ENCODE peak calls at places on chromosomes 3 and 15, in seven cellular contexts. C is IMR-90, R is vagina, D is BJ, F is psoas muscle, G is right atrium auricular region, E is foreskin fibroblast. B is an unnamed sample.
A peak's percentile ranks its signal among the peaks of the same experiment; 100 is the strongest.

GRCh38 chr3:126100216-126100615 is 16.3 kb upstream of the SLC41A3 start:
- DNase-seq in E (no peak), R (peak; percentile 49), F (no peak), C (no peak), G (no peak), D (no peak), B (no peak)

GRCh38 chr3:11915621-11916417 is 69.1 kb upstream of the TAMM41 start:
- DNase-seq in E (no peak), G (peak; percentile 1), D (no peak), F (no peak), C (no peak), R (no peak), B (no peak)

GRCh38 chr3:75048650-75049049 is 434.2 kb upstream of the CNTN3 start:
- DNase-seq in R (no peak), F (no peak), G (no peak), D (no peak), C (peak; percentile 3), E (no peak), B (peak; percentile 15)

GRCh38 chr3:41224120-41224806 is 25.0 kb downstream of the CTNNB1 start:
- DNase-seq in E (peak; percentile 81), R (no peak), C (peak; percentile 88), G (no peak), F (no peak), D (no peak), B (peak; percentile 88)

GRCh38 chr3:138914870-138915502 is 32.0 kb downstream of the FOXL2 start:
- DNase-seq in R (no peak), G (no peak), F (no peak), C (peak; percentile 62), D (no peak), E (peak; percentile 81), B (no peak)

GRCh38 chr3:35071768-35072167 is 567.6 kb upstream of the ARPP21 start:
- DNase-seq in F (no peak), E (no peak), C (no peak), G (no peak), D (no peak), R (no peak), B (no peak)

GRCh38 chr3:15102256-15102655 is 3.3 kb upstream of the RBSN start:
- DNase-seq in G (peak; percentile 71), D (no peak), F (peak; percentile 87), C (no peak), R (no peak), E (no peak), B (no peak)

GRCh38 chr3:149366031-149366430 is 11.4 kb downstream of the TM4SF1 start:
- DNase-seq in F (no peak), E (no peak), D (no peak), R (no peak), C (no peak), G (no peak), B (no peak)

GRCh38 chr15:91566116-91566515 is 287.4 kb upstream of the SLCO3A1 start:
- DNase-seq in R (no peak), F (no peak), C (no peak), G (no peak), E (no peak), D (no peak), B (no peak)

GRCh38 chr3:20930034-20930433 is 744.0 kb upstream of the SGO1 start:
- DNase-seq in D (no peak), C (no peak), R (no peak), E (no peak), F (no peak), G (no peak), B (peak; percentile 27)

GRCh38 chr15:33547876-33548275 is 237.1 kb downstream of the RYR3 start:
- DNase-seq in D (no peak), R (no peak), C (peak; percentile 55), E (peak; percentile 14), F (peak; percentile 36), G (no peak), B (peak; percentile 48)

GRCh38 chr3:192817506-192817905 is 90.2 kb upstream of the FGF12 start:
- DNase-seq in C (no peak), D (no peak), R (no peak), E (no peak), F (no peak), G (no peak), B (no peak)

GRCh38 chr3:192819001-192819569 is 91.7 kb upstream of the FGF12 start:
- DNase-seq in E (peak; percentile 72), G (no peak), R (no peak), D (no peak), C (peak; percentile 88), F (no peak), B (peak; percentile 75)

GRCh38 chr3:192818126-192818525 is 90.8 kb upstream of the FGF12 start:
- DNase-seq in C (peak; percentile 48), R (no peak), D (no peak), E (peak; percentile 30), F (no peak), G (no peak), B (no peak)

GRCh38 chr3:192817053-192817452 is 89.7 kb upstream of the FGF12 start:
- DNase-seq in R (no peak), E (peak; percentile 84), F (no peak), C (peak; percentile 86), G (no peak), D (no peak), B (peak; percentile 66)

DNA sequence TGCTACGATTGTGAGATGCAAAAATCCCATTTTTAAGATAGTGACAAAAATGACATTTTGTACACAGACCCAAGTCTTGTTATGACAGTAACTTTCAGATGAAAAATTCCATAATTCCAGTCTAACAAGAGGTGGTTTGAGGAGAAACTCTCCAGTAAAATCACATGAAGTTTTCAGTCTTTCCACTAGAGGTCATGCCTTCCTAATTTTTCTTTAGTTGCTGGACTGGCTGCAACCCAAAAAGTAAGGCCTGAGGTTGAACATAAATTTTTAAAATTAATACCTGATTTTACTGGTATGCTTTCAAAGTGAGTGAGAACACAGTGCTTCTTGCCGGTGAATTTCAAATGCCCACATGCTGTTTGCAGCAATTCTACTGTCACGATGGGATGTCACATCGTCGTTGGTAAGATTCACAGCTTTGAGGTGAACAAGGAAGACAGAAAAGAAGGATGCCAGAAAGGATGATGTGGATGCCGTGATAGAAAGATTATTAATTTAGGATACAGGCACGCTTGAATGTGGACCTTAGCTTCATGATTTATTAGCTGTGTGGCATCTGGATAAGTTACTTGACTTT is 89.0 kb upstream of the FGF12 start:
- DNase-seq in C (peak; percentile 73), D (no peak), G (no peak), F (no peak), E (peak; percentile 37), R (no peak), B (peak; percentile 59)
- TF ChIP-seq CTCF in C (peak; percentile 86), D (peak; percentile 59), G (peak; percentile 78), F (peak; percentile 82), E (peak; percentile 45), R (peak; percentile 40), B (peak; percentile 78)

GRCh38 chr3:111594781-111595180 is 365 bp downstream of the ZBED2 start:
- DNase-seq in G (no peak), F (no peak), E (no peak), R (no peak), D (no peak), C (no peak), B (no peak)
- H3K4me3 ChIP-seq in G (no peak overlapping the region), F (no peak overlapping the region), E (no peak overlapping the region), R (peak overlapping the region; percentile 36), D (no peak overlapping the region), C (no peak overlapping the region), B (no peak overlapping the region)

GRCh38 chr3:184645304-184645703 is 66.6 kb downstream of the MAGEF1 start:
- DNase-seq in G (no peak), F (no peak), R (no peak), C (peak; percentile 20), E (no peak), D (no peak), B (no peak)
- TF ChIP-seq CTCF in G (no peak), F (no peak), R (no peak), C (no peak), E (no peak), D (no peak), B (no peak)

GRCh38 chr3:64266983-64267382 is 41.7 kb upstream of the PRICKLE2 start:
- DNase-seq in E (no peak), G (no peak), F (no peak), D (no peak), C (no peak), R (no peak), B (no peak)

GRCh38 chr3:64268926-64269325 is 43.7 kb upstream of the PRICKLE2 start:
- DNase-seq in F (no peak), D (no peak), R (no peak), C (no peak), G (no peak), E (no peak), B (no peak)

GRCh38 chr3:64267774-64268604 is 42.7 kb upstream of the PRICKLE2 start:
- DNase-seq in C (peak; percentile 68), D (no peak), G (peak; percentile 83), R (peak; percentile 93), E (peak; percentile 58), F (peak; percentile 49), B (peak; percentile 74)

GRCh38 chr3:64264491-64265109 is 39.3 kb upstream of the PRICKLE2 start:
- DNase-seq in E (no peak), G (no peak), F (no peak), D (no peak), C (peak; percentile 32), R (no peak), B (no peak)

GRCh38 chr3:64266065-64266874 is 41.0 kb upstream of the PRICKLE2 start:
- DNase-seq in F (no peak), G (no peak), E (peak; percentile 94), R (peak; percentile 97), D (peak; percentile 92), C (peak; percentile 94), B (peak; percentile 97)
- H3K4me3 ChIP-seq in F (peak overlapping the region; percentile 68), G (peak overlapping the region; percentile 78), E (peak overlapping the region; percentile 66), R (peak overlapping the region; percentile 52), D (peak overlapping the region; percentile 76), C (peak overlapping the region; percentile 81), B (peak overlapping the region; percentile 71)

B was measured in AG10803.